ENCODE peak calls at places on chromosomes 5 and 9, in five cellular contexts. K is substantia nigra; Z is stimulated activated CD4-positive, alpha-beta T cell treated with anti-CD3 and anti-CD28 coated beads, Interleukin-1b, Interleukin-23, amount 100 ng/mL, for 1 hour; S is cardiac muscle cell; V is GM04504. X is an unnamed sample.

GRCh38 chr9:40927260-40927631 is 201.2 kb downstream of the FOXD4L6 start:
- DNase-seq in K (no peak), Z (no peak), S (no peak), V (no peak), X (no peak)

GRCh38 chr5:6587171-6587570 is 45.7 kb downstream of the NSUN2 start:
- DNase-seq in K (no peak), Z (no peak), S (no peak), V (no peak), X (no peak)

GRCh38 chr5:963673-964531 is 44.7 kb upstream of the NKD2 start:
- DNase-seq in K (no peak), Z (no peak), S (no peak), V (no peak), X (no peak)

GRCh38 chr5:91283899-91284298 is 99.2 kb downstream of the ARRDC3 start:
- DNase-seq in K (no peak), Z (no peak), S (no peak), V (peak), X (no peak)

GRCh38 chr9:32954642-32955041 is 46.8 kb downstream of the APTX start:
- DNase-seq in K (no peak), Z (no peak), S (no peak), V (peak), X (peak)

GRCh38 chr9:110555971-110556370 is 23.6 kb downstream of the SVEP1 start:
- DNase-seq in K (no peak), Z (no peak), S (no peak), V (peak), X (peak)

GRCh38 chr9:86246752-86247161 is 12.7 kb downstream of the C9orf153 start:
- DNase-seq in K (peak), Z (no peak), S (no peak), V (no peak), X (no peak)

GRCh38 chr9:137295313-137296213 is 6.5 kb downstream of the NRARP start:
- DNase-seq in K (no peak), Z (peak), S (peak), V (no peak), X (peak)

GRCh38 chr9:76574171-76574767 is 115.3 kb downstream of the GCNT1 start:
- DNase-seq in K (no peak), Z (no peak), S (no peak), V (no peak), X (no peak)

GRCh38 chr5:157750320-157750719 is 6.8 kb downstream of the LSM11 start:
- DNase-seq in K (no peak), Z (no peak), S (no peak), V (peak), X (peak)

GRCh38 chr9:22097712-22098111 is 88.6 kb upstream of the CDKN2B start:
- DNase-seq in K (no peak), Z (no peak), S (no peak), V (peak), X (no peak)

GRCh38 chr9:132583584-132584304 is 1.3 kb downstream of the BARHL1 start:
- DNase-seq in K (no peak), Z (no peak), S (no peak), V (no peak), X (no peak)

GRCh38 chr5:150625164-150625535 is 15.3 kb upstream of the SYNPO start:
- DNase-seq in K (no peak), Z (no peak), S (no peak), V (no peak), X (no peak)

GRCh38 chr9:90936380-90936779 is 134.8 kb downstream of the SYK start:
- DNase-seq in K (no peak), Z (no peak), S (no peak), V (no peak), X (no peak)

GRCh38 chr5:153974131-153974812 is 64.4 kb downstream of the FAM114A2 start:
- DNase-seq in K (peak), Z (no peak), S (peak), V (no peak), X (peak)

GRCh38 chr9:90926920-90927319 is 125.3 kb downstream of the SYK start:
- DNase-seq in K (no peak), Z (no peak), S (no peak), V (no peak), X (peak)

GRCh38 chr9:89903076-89903475 is 298.3 kb downstream of the GADD45G start:
- DNase-seq in K (no peak), Z (no peak), S (no peak), V (no peak), X (no peak)

GRCh38 chr9:114097613-114098020 is 1.5 kb downstream of the KIF12 start:
- DNase-seq in K (no peak), Z (no peak), S (no peak), V (no peak), X (peak)

GRCh38 chr5:115192098-115192497 is 22.4 kb upstream of the TRIM36 start:
- DNase-seq in K (no peak), Z (no peak), S (no peak), V (no peak), X (no peak)

GRCh38 chr5:172497591-172498255 is 43.4 kb upstream of the SH3PXD2B start:
- DNase-seq in K (no peak), Z (no peak), S (no peak), V (no peak), X (no peak)

GRCh38 chr5:104128348-104128747 is 565.8 kb upstream of the NUDT12 start:
- DNase-seq in K (no peak), Z (no peak), S (no peak), V (no peak), X (no peak)

GRCh38 chr5:172370237-172370640 is 84.1 kb downstream of the SH3PXD2B start:
- DNase-seq in K (peak), Z (no peak), S (no peak), V (no peak), X (no peak)

GRCh38 chr5:90548069-90548593 is 10.5 kb upstream of the ADGRV1 start:
- DNase-seq in K (no peak), Z (no peak), S (peak), V (no peak), X (peak)

GRCh38 chr5:143290115-143290514 is 113.4 kb downstream of the NR3C1 start:
- DNase-seq in K (no peak), Z (no peak), S (no peak), V (no peak), X (no peak)

GRCh38 chr9:32863291-32863690 is 80.0 kb downstream of the TMEM215 start:
- DNase-seq in K (no peak), Z (no peak), S (no peak), V (no peak), X (no peak)

GRCh38 chr5:58407042-58407709 is 52.7 kb downstream of the PLK2 start:
- DNase-seq in K (no peak), Z (no peak), S (no peak), V (peak), X (no peak)

GRCh38 chr9:76137941-76138340 is 247.5 kb downstream of the PCSK5 start:
- DNase-seq in K (no peak), Z (no peak), S (no peak), V (no peak), X (peak)

GRCh38 chr9:106956971-106957370 is 94.0 kb downstream of the ZNF462 start:
- DNase-seq in K (no peak), Z (no peak), S (peak), V (peak), X (no peak)

GRCh38 chr9:110947645-110948044 is 90.6 kb downstream of the LPAR1 start:
- DNase-seq in K (no peak), Z (no peak), S (no peak), V (no peak), X (no peak)

GRCh38 chr9:123411636-123412035 is 55.6 kb downstream of the CRB2 start:
- DNase-seq in K (no peak), Z (no peak), S (no peak), V (no peak), X (no peak)

GRCh38 chr5:141260458-141261237 is 15.5 kb downstream of the PCDHB15 start:
- DNase-seq in K (no peak), Z (no peak), S (peak), V (no peak), X (peak)

GRCh38 chr9:132114102-132114707 is 34.5 kb upstream of the MED27 start:
- DNase-seq in K (peak), Z (no peak), S (peak), V (peak), X (peak)

GRCh38 chr9:110343537-110343936 is 5.9 kb upstream of the TXNDC8 start:
- DNase-seq in K (no peak), Z (no peak), S (no peak), V (no peak), X (no peak)

X was measured in lung microvascular endothelial cell.